ENCODE peak calls at places on chromosomes 4 and X, in ten cellular contexts. G is mammary epithelial cell, R is body of pancreas, L is GM23248, O is Peyer's patch, V is AG04450, H is A549, D is right cardiac atrium, W is adrenal gland, S is left ventricle myocardium inferior. N is an unnamed sample. For H3K9me3, the result is how much of the 10 kb centered on the place peaks cover.

GRCh38 chrX:127578395-127578794 is 473.8 kb downstream of the ACTRT1 start:
- DNase-seq in D (no peak), V (no peak), O (no peak), L (no peak), R (no peak), H (no peak), W (no peak), S (peak), G (no peak), N (no peak)

GRCh38 chr4:102317459-102317858 is 27.8 kb downstream of the SLC39A8 start:
- DNase-seq in S (no peak), W (no peak), G (no peak), V (no peak), H (no peak), L (no peak), O (no peak), D (no peak), R (no peak), N (no peak)

GRCh38 chr4:4182835-4183568 is 43.7 kb downstream of the OTOP1 start:
- DNase-seq in D (no peak), G (no peak), R (peak), L (peak), V (no peak), O (no peak), W (no peak), S (no peak), H (peak), N (no peak)

GRCh38 chr4:36206012-36206411 is 38.3 kb downstream of the ARAP2 start:
- DNase-seq in G (no peak), V (no peak), O (no peak), R (peak), D (no peak), L (no peak), W (no peak), H (no peak), S (no peak), N (no peak)

GRCh38 chrX:72254835-72255234 is 16.0 kb upstream of the ERCC6L start:
- DNase-seq in L (no peak), R (no peak), D (no peak), V (no peak), H (no peak), W (no peak), S (no peak), O (no peak), G (no peak), N (no peak)

GRCh38 chrX:9656277-9656676 is 109.4 kb downstream of the GPR143 start:
- DNase-seq in R (peak), G (no peak), D (peak), S (no peak), V (no peak), L (no peak), O (no peak), H (no peak), W (no peak), N (no peak)

GRCh38 chr4:176729489-176729888 is 63.2 kb downstream of the VEGFC start:
- DNase-seq in G (no peak), H (no peak), S (no peak), D (no peak), O (no peak), W (no peak), L (no peak), R (no peak), V (no peak), N (no peak)

GRCh38 chr4:139913398-139913990 is 240.5 kb downstream of the MAML3 start:
- DNase-seq in R (peak), D (peak), L (peak), O (no peak), W (no peak), S (no peak), V (no peak), H (no peak), G (no peak), N (no peak)

GRCh38 chr4:74157116-74157742 is 689 bp upstream of the MTHFD2L start:
- DNase-seq in S (no peak), H (peak), D (no peak), R (no peak), V (no peak), L (peak), O (no peak), G (no peak), W (no peak), N (no peak)

GRCh38 chr4:55439023-55439422 is 43.3 kb downstream of the TMEM165 start:
- DNase-seq in L (no peak), V (no peak), R (no peak), O (no peak), G (no peak), W (no peak), S (no peak), D (no peak), H (no peak), N (no peak)

GRCh38 chr4:183362916-183363542 is 40.8 kb upstream of the CLDN24 start:
- DNase-seq in O (no peak), D (no peak), W (no peak), R (no peak), H (no peak), L (peak), G (no peak), V (no peak), S (no peak), N (no peak)

GRCh38 chrX:154372612-154373022 is 1.8 kb downstream of the FLNA start:
- DNase-seq in H (peak), V (no peak), G (no peak), O (no peak), W (no peak), S (no peak), L (peak), R (no peak), D (no peak), N (no peak)

GRCh38 chr4:178275671-178276360 is 833.6 kb upstream of the AGA start:
- DNase-seq in G (no peak), H (peak), R (no peak), D (no peak), V (no peak), S (no peak), L (no peak), W (no peak), O (no peak), N (no peak)

GRCh38 chrX:144637731-144638130 is 609.6 kb upstream of the SPANXN1 start:
- DNase-seq in V (no peak), O (no peak), W (no peak), G (peak), R (no peak), L (no peak), H (no peak), D (no peak), S (no peak), N (no peak)

GRCh38 chr4:3346146-3346545 is 53.3 kb downstream of the RGS12 start:
- DNase-seq in D (no peak), G (peak), S (no peak), O (peak), W (peak), R (peak), V (peak), L (peak), H (peak), N (no peak)

GRCh38 chr4:74058048-74058651 is 19.7 kb upstream of the CXCL3 start:
- DNase-seq in O (no peak), R (no peak), W (no peak), D (no peak), L (no peak), V (no peak), S (no peak), G (no peak), H (no peak), N (no peak)

GRCh38 chr4:65510976-65511375 is 159.3 kb downstream of the EPHA5 start:
- DNase-seq in H (no peak), L (peak), W (no peak), D (no peak), V (no peak), R (no peak), O (no peak), S (no peak), G (peak), N (no peak)

GRCh38 chrX:134732152-134732551 is 73.9 kb upstream of the PLAC1 start:
- DNase-seq in V (no peak), O (no peak), D (no peak), R (no peak), W (no peak), H (no peak), G (no peak), L (no peak), S (no peak), N (no peak)

GRCh38 chr4:1358421-1359160 is 11.6 kb downstream of the UVSSA start:
- DNase-seq in D (peak), L (no peak), G (no peak), O (no peak), S (no peak), V (no peak), W (no peak), H (no peak), R (no peak), N (no peak)

GRCh38 chrX:153750126-153750774 is 13.8 kb upstream of the PLXNB3 start:
- DNase-seq in V (no peak), O (no peak), L (no peak), D (no peak), H (no peak), R (no peak), G (no peak), W (no peak), S (no peak), N (no peak)

GRCh38 chrX:69968956-69969355 is 80.8 kb downstream of the AWAT2 start:
- DNase-seq in R (peak), S (peak), L (no peak), O (no peak), D (peak), H (no peak), G (no peak), W (no peak), V (no peak), N (no peak)

GRCh38 chrX:71955530-71956120 is 45.0 kb downstream of the NHSL2 start:
- DNase-seq in R (no peak), O (no peak), V (no peak), L (no peak), G (no peak), W (no peak), H (no peak), S (peak), D (no peak), N (no peak)

GRCh38 chr4:181671672-181672071 is 571.5 kb upstream of the TENM3 start:
- DNase-seq in G (no peak), W (no peak), S (no peak), H (no peak), V (no peak), O (no peak), D (no peak), L (no peak), R (no peak), N (no peak)

GRCh38 chrX:150347471-150347870 is 15.6 kb upstream of the MAMLD1 start:
- DNase-seq in O (no peak), V (no peak), R (no peak), W (no peak), H (no peak), D (no peak), G (no peak), L (no peak), S (no peak), N (no peak)

GRCh38 chrX:8668797-8669196 is 63.1 kb downstream of the ANOS1 start:
- DNase-seq in G (no peak), O (no peak), S (no peak), V (no peak), L (no peak), D (no peak), W (no peak), H (no peak), R (no peak), N (no peak)

GRCh38 chr4:176376032-176376614 is 56.4 kb downstream of the SPCS3 start:
- DNase-seq in R (no peak), H (peak), O (no peak), S (no peak), D (no peak), G (no peak), W (no peak), L (peak), V (no peak), N (no peak)

GRCh38 chrX:69102805-69103204 is 62.4 kb downstream of the PJA1 start:
- DNase-seq in D (no peak), V (no peak), S (no peak), G (no peak), R (no peak), O (no peak), H (no peak), W (no peak), L (no peak), N (no peak)

GRCh38 chrX:9188117-9188516 is 154.2 kb upstream of the FAM9B start:
- DNase-seq in L (no peak), R (no peak), G (no peak), S (no peak), V (no peak), D (no peak), W (no peak), O (no peak), H (no peak), N (no peak)

GRCh38 chr4:45079616-45080015 is 353.3 kb upstream of the GNPDA2 start:
- DNase-seq in S (no peak), G (peak), O (no peak), L (no peak), H (no peak), W (no peak), D (no peak), V (no peak), R (no peak), N (no peak)

GRCh38 chr4:45072981-45073380 is 346.6 kb upstream of the GNPDA2 start:
- DNase-seq in V (no peak), R (no peak), L (no peak), O (no peak), D (no peak), H (no peak), W (no peak), G (no peak), S (no peak), N (no peak)

GRCh38 chr4:45078201-45078600 is 351.8 kb upstream of the GNPDA2 start:
- DNase-seq in D (no peak), V (no peak), O (no peak), W (no peak), S (no peak), H (no peak), L (no peak), R (no peak), G (peak), N (no peak)
- H3K9me3 ChIP-seq in D (under half), V (under half), O (under half), W (under half), S (under half), H (under half), L (under half), R (under half), G (under half), N (under half)

GRCh38 chr4:40199999-40200880 is 3.4 kb downstream of the RHOH start:
- DNase-seq in L (no peak), W (no peak), H (no peak), R (no peak), O (peak), G (peak), S (no peak), D (no peak), V (no peak), N (no peak)
- H3K27ac ChIP-seq in L (no peak), W (peak), H (peak), R (no peak), O (peak), G (no peak), S (no peak), D (no peak), V (peak), N (peak)

GRCh38 chrX:112868586-112868985 is 28.0 kb upstream of the AMOT start:
- DNase-seq in V (no peak), S (no peak), D (no peak), L (peak), O (no peak), H (no peak), W (no peak), R (no peak), G (no peak), N (no peak)

GRCh38 chrX:112866175-112866574 is 25.5 kb upstream of the AMOT start:
- DNase-seq in H (no peak), O (no peak), L (peak), W (no peak), R (no peak), V (no peak), D (no peak), S (no peak), G (no peak), N (no peak)

GRCh38 chrX:112863850-112864249 is 23.2 kb upstream of the AMOT start:
- DNase-seq in D (no peak), S (no peak), W (no peak), L (peak), G (no peak), R (no peak), O (no peak), V (no peak), H (no peak), N (no peak)

GRCh38 chrX:112865464-112866025 is 24.9 kb upstream of the AMOT start:
- DNase-seq in V (no peak), O (no peak), G (no peak), S (no peak), H (no peak), R (no peak), D (no peak), L (no peak), W (no peak), N (no peak)

DNA sequence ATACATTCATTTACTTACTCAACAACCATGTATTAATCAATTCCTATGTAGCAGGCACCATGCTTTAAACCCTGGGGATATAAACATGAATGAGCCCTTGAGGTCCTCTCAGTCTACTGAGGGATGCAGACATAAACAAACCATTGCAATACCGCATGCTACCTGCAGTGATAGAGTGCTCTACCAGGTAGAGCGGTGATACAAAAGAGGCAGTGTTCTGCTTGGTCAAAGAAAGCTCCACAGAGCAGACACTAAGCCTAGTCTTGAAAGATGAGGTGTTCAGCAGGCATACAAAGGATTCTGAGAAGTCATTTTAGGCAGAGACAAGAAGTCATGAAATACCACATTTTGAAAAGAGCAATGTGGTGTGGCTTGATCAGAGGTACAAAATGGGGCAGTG is 26.9 kb upstream of the AMOT start:
- DNase-seq in V (no peak), H (no peak), O (no peak), W (no peak), L (no peak), D (no peak), R (no peak), G (peak), S (no peak), N (no peak)
- H3K9me3 ChIP-seq in V (under half), H (under half), O (under half), W (under half), L (under half), D (under half), R (under half), G (under half), S (under half), N (under half)

DNA sequence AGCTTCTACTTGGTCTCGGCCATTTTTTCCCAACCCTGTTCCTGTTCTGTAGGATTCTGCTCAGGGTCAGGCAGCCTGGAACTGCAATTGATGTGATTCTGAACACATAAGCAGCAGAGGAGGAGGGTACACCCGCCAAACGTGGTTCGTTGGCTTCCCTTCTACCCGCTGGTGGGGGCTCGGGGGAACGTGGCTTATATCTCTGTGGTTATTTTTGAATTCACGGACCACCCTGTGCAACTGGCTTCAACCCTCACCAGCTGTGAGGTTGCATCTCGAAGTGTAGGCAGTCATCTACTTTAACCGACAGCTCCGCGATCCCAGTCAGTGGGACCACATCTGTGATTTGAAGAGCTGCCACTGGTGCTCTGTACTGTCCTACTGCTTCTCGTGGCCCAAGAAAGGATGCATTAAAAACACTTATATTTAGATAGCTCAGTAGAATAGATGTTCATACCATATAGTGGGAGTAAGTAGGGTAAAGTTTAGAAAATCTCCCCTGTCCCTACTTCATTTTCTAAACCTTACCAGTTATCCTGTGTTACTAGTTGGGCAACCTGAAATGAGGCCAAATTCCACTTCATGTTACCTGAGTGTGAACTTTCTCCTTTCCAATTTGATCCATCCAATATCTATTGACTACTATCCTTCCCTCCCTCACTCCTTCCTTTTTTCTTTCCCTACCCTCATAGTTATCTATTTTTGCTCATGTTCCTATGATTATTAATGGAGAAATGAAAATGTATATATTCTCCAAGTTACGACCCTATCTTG is 80.4 kb upstream of the BCOR start:
- DNase-seq in R (no peak), W (no peak), V (no peak), G (no peak), S (no peak), L (no peak), O (no peak), H (no peak), D (no peak), N (no peak)
- H3K27ac ChIP-seq in R (no peak), W (no peak), V (no peak), G (no peak), S (peak), L (no peak), O (peak), H (no peak), D (peak), N (peak)

GRCh38 chr4:184959309-184959708 is 59.0 kb upstream of the HELT start:
- DNase-seq in H (no peak), D (no peak), O (no peak), S (no peak), R (no peak), G (no peak), V (no peak), W (no peak), L (no peak), N (no peak)

GRCh38 chr4:184959786-184960185 is 58.5 kb upstream of the HELT start:
- DNase-seq in D (no peak), L (no peak), S (no peak), O (no peak), W (no peak), R (no peak), V (no peak), H (no peak), G (no peak), N (no peak)

GRCh38 chr4:184962125-184962638 is 56.1 kb upstream of the HELT start:
- DNase-seq in L (no peak), W (no peak), R (no peak), H (no peak), D (no peak), O (no peak), S (no peak), V (no peak), G (no peak), N (no peak)

GRCh38 chr4:184960505-184960971 is 57.8 kb upstream of the HELT start:
- DNase-seq in G (no peak), L (no peak), V (no peak), O (no peak), R (peak), D (peak), H (no peak), S (no peak), W (no peak), N (no peak)

GRCh38 chr4:184961693-184962092 is 56.6 kb upstream of the HELT start:
- DNase-seq in L (no peak), D (no peak), V (no peak), S (no peak), W (no peak), H (no peak), O (no peak), R (peak), G (no peak), N (no peak)
- H3K9me3 ChIP-seq in L (under half), D (under half), V (under half), S (under half), W (under half), H (under half), O (under half), R (under half), G (under half), N (under half)

DNA sequence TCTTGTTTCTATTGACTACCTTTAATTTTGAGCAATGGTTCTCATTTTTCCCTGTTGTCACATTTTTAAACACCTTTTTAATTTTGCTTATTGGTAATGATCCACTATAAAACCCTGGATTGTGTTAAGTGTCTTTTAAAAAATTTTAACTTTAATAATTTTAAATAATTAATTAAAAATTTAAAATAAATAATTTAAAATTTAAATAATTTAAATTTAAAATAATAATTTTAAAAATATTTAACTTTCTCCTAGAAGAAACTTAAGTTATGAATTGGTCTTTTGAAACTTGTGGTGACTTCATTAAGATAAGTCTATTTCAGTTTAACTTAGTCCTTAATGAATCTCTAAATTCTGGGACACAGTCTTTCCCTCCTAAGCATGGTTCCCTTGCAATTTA is 566.3 kb upstream of the GALNTL6 start:
- DNase-seq in W (no peak), V (no peak), R (no peak), G (no peak), O (no peak), H (no peak), S (no peak), L (no peak), D (no peak), N (no peak)
- H3K27ac ChIP-seq in W (no peak), V (no peak), R (no peak), G (no peak), O (no peak), H (no peak), S (no peak), L (no peak), D (no peak), N (no peak)